ENCODE peak calls at places on chromosomes 2 and 18, in six cellular contexts. One of them, this sample, is unnamed.

GRCh38 chr2:162198239-162198638 is 45.0 kb downstream of the FAP start:
- DNase-seq in fibroblast of villous mesenchyme: peak
- DNase-seq in body of pancreas: no peak
- DNase-seq in BE2C: no peak
- DNase-seq in A549: no peak
- DNase-seq in HCT116: no peak
- DNase-seq in this sample: no peak

GRCh38 chr2:1973636-1974035 is 229.3 kb upstream of the PXDN start:
- DNase-seq in BE2C: no peak
- DNase-seq in fibroblast of villous mesenchyme: no peak
- DNase-seq in A549: no peak
- DNase-seq in body of pancreas: no peak
- DNase-seq in HCT116: no peak
- DNase-seq in this sample: peak

GRCh38 chr2:64751286-64752260 is 97.9 kb upstream of the SERTAD2 start:
- DNase-seq in body of pancreas: peak
- DNase-seq in BE2C: peak
- DNase-seq in A549: peak
- DNase-seq in fibroblast of villous mesenchyme: peak
- DNase-seq in HCT116: peak
- DNase-seq in this sample: peak

GRCh38 chr18:78777992-78778391 is 201.6 kb upstream of the SALL3 start:
- DNase-seq in A549: no peak
- DNase-seq in HCT116: no peak
- DNase-seq in BE2C: no peak
- DNase-seq in fibroblast of villous mesenchyme: no peak
- DNase-seq in body of pancreas: no peak
- DNase-seq in this sample: no peak

GRCh38 chr2:150007815-150008430 is 420.3 kb upstream of the MMADHC start:
- DNase-seq in A549: no peak
- DNase-seq in HCT116: no peak
- DNase-seq in fibroblast of villous mesenchyme: no peak
- DNase-seq in BE2C: no peak
- DNase-seq in body of pancreas: no peak
- DNase-seq in this sample: no peak

GRCh38 chr2:70367722-70368323 is 66.0 kb upstream of the FAM136A start:
- DNase-seq in BE2C: no peak
- DNase-seq in fibroblast of villous mesenchyme: no peak
- DNase-seq in body of pancreas: peak
- DNase-seq in A549: peak
- DNase-seq in HCT116: peak
- DNase-seq in this sample: no peak

GRCh38 chr18:9950289-9951016 is 36.6 kb downstream of the VAPA start:
- DNase-seq in HCT116: no peak
- DNase-seq in body of pancreas: no peak
- DNase-seq in A549: no peak
- DNase-seq in BE2C: no peak
- DNase-seq in fibroblast of villous mesenchyme: peak
- DNase-seq in this sample: no peak

GRCh38 chr2:211941359-211941758 is 597.2 kb downstream of the ERBB4 start:
- DNase-seq in HCT116: no peak
- DNase-seq in body of pancreas: no peak
- DNase-seq in BE2C: no peak
- DNase-seq in fibroblast of villous mesenchyme: no peak
- DNase-seq in A549: no peak
- DNase-seq in this sample: no peak

GRCh38 chr2:30756051-30756719 is 51.1 kb downstream of the CAPN13 start:
- DNase-seq in BE2C: peak
- DNase-seq in A549: no peak
- DNase-seq in body of pancreas: no peak
- DNase-seq in fibroblast of villous mesenchyme: peak
- DNase-seq in HCT116: no peak
- DNase-seq in this sample: no peak

GRCh38 chr2:55869637-55870325 is 53.8 kb downstream of the EFEMP1 start:
- DNase-seq in fibroblast of villous mesenchyme: no peak
- DNase-seq in HCT116: no peak
- DNase-seq in A549: no peak
- DNase-seq in body of pancreas: no peak
- DNase-seq in BE2C: no peak
- DNase-seq in this sample: no peak

GRCh38 chr2:178271629-178272333 is 77.5 kb downstream of the OSBPL6 start:
- DNase-seq in fibroblast of villous mesenchyme: peak
- DNase-seq in BE2C: no peak
- DNase-seq in body of pancreas: peak
- DNase-seq in HCT116: no peak
- DNase-seq in A549: no peak
- DNase-seq in this sample: no peak

DNA sequence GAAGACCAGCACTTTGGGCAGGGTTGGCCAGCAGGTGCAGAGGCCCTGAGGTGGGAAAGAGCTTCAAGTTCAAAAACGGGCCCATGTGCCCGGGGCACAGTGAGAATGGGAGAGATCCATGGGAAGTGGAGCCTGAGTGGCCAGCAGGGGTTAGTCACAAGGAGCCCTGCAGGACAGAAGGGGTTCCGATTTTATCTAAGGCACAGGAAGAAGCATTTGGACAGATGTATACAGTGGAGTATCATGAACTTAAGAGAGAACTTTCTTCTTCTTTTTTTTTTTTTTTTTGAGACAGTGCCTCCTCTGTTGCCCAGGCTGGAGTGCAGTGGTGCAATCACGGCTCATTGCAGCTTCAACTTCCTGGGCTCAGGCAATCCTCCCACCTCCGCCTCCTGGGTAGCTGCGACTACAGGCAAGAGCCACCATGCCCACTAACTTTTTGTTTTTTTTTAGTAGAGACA is 24.0 kb downstream of the WIPF1 start:
- DNase-seq in HCT116: no peak
- DNase-seq in A549: no peak
- DNase-seq in body of pancreas: peak
- DNase-seq in BE2C: no peak
- DNase-seq in fibroblast of villous mesenchyme: no peak
- DNase-seq in this sample: no peak
- TF ChIP-seq CTCF in HCT116: no peak
- TF ChIP-seq CTCF in A549: no peak
- TF ChIP-seq CTCF in body of pancreas: no peak
- TF ChIP-seq CTCF in BE2C: no peak
- TF ChIP-seq CTCF in fibroblast of villous mesenchyme: no peak
- TF ChIP-seq CTCF in this sample: no peak

DNA sequence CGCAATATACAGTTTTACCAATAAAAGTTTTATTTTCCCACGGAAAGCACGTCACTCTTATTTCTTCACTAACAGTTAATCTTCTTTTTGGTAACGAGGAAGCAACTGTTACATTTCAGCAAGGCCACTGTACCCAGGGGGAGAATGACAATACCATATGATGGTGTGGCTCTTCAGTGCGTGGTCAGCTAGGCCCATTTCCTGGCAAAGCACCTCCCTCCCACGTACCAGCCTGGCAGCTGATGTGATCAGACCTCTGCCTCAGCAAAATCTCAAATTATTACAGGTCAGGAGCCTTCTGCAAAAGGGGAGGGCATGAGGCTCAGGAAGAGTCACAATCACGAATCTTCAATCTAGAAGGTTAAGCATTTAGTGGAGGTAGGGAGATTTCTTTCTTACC is 55.4 kb downstream of the KLF7 start:
- DNase-seq in BE2C: no peak
- DNase-seq in HCT116: no peak
- DNase-seq in A549: no peak
- DNase-seq in body of pancreas: no peak
- DNase-seq in fibroblast of villous mesenchyme: no peak
- DNase-seq in this sample: no peak
- TF ChIP-seq CTCF in BE2C: no peak
- TF ChIP-seq CTCF in HCT116: no peak
- TF ChIP-seq CTCF in A549: no peak
- TF ChIP-seq CTCF in body of pancreas: no peak
- TF ChIP-seq CTCF in fibroblast of villous mesenchyme: no peak
- TF ChIP-seq CTCF in this sample: no peak

GRCh38 chr2:41873102-41873501 is 174.7 kb upstream of the PKDCC start:
- DNase-seq in body of pancreas: no peak
- DNase-seq in BE2C: no peak
- DNase-seq in A549: no peak
- DNase-seq in fibroblast of villous mesenchyme: no peak
- DNase-seq in HCT116: no peak
- DNase-seq in this sample: no peak

GRCh38 chr2:41872646-41873045 is 175.2 kb upstream of the PKDCC start:
- DNase-seq in body of pancreas: no peak
- DNase-seq in BE2C: no peak
- DNase-seq in A549: no peak
- DNase-seq in HCT116: no peak
- DNase-seq in fibroblast of villous mesenchyme: peak
- DNase-seq in this sample: no peak

GRCh38 chr2:41870257-41870570 is 177.6 kb upstream of the PKDCC start:
- DNase-seq in HCT116: no peak
- DNase-seq in fibroblast of villous mesenchyme: no peak
- DNase-seq in A549: no peak
- DNase-seq in BE2C: no peak
- DNase-seq in body of pancreas: no peak
- DNase-seq in this sample: no peak

GRCh38 chr2:41869542-41870256 is 178.1 kb upstream of the PKDCC start:
- DNase-seq in A549: peak
- DNase-seq in BE2C: peak
- DNase-seq in HCT116: peak
- DNase-seq in body of pancreas: peak
- DNase-seq in fibroblast of villous mesenchyme: peak
- DNase-seq in this sample: peak

DNA sequence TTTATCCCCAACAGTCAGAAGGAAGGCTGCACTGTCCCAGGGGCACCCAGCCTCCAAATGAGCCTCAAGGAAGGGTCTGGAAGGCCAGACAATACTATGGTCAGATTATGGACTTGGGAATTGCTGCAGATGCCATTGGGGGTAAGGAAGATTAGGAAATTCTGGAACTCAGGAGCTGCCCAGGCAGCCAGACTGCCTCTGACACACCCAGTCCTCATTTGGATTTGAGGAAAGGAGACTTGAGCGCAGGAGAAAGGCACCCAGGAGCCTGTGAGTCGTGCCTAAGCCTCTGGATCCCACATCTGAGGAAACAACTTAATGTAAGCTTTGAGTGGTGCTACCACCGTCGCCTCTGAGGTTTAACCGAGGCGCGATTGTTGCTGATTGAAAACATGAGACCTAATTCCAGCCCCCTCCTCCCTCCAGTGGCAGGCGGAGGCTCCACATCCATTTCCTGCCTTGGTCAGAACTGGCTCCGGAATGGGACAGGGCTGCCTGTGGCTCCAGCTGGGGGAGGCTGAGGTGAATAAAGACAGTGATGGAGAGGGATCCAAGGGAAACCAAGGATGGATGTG is 176.8 kb upstream of the PKDCC start:
- DNase-seq in fibroblast of villous mesenchyme: peak
- DNase-seq in A549: no peak
- DNase-seq in HCT116: no peak
- DNase-seq in BE2C: no peak
- DNase-seq in body of pancreas: no peak
- DNase-seq in this sample: no peak
- TF ChIP-seq CTCF in fibroblast of villous mesenchyme: peak
- TF ChIP-seq CTCF in A549: no peak
- TF ChIP-seq CTCF in HCT116: no peak
- TF ChIP-seq CTCF in BE2C: peak
- TF ChIP-seq CTCF in body of pancreas: no peak
- TF ChIP-seq CTCF in this sample: peak

DNA sequence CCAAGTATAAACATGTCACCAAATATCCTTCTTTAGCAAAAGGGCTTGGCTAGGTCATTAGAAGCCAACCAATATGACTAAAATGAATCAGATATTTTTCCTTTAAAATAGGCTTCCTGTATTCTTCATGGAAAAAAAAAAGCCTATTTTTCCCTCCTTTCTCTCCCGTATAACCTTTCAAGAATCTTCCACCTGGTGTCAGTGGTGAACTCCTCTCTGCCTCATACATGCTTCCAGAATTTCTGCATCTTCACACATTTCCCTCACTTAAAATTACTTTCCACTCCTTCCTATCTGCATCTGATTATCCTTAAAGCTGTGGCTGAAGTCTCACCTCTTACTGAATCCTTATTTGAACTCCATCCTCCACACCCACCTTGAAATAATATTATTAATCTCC is 116.9 kb upstream of the FANCL start:
- DNase-seq in HCT116: no peak
- DNase-seq in fibroblast of villous mesenchyme: no peak
- DNase-seq in BE2C: no peak
- DNase-seq in body of pancreas: no peak
- DNase-seq in A549: no peak
- DNase-seq in this sample: no peak
- TF ChIP-seq CTCF in HCT116: no peak
- TF ChIP-seq CTCF in fibroblast of villous mesenchyme: no peak
- TF ChIP-seq CTCF in BE2C: no peak
- TF ChIP-seq CTCF in body of pancreas: no peak
- TF ChIP-seq CTCF in A549: no peak
- TF ChIP-seq CTCF in this sample: no peak